ENCODE peak calls at places on chromosome 20, in four cellular contexts. One of them, this sample, is unnamed.
A peak's percentile ranks its signal among the peaks of the same experiment; 100 is the strongest.

GRCh38 chr20:9926007-9926406 is 87.1 kb upstream of the PAK5 start:
- DNase-seq in tibial nerve: no peak
- DNase-seq in effector memory CD4-positive, alpha-beta T cell: no peak
- DNase-seq in PC-9: no peak
- DNase-seq in this sample: no peak

GRCh38 chr20:23497458-23498026 is 6.6 kb downstream of the CST8 start:
- DNase-seq in PC-9: no peak
- DNase-seq in effector memory CD4-positive, alpha-beta T cell: no peak
- DNase-seq in tibial nerve: no peak
- DNase-seq in this sample: no peak

GRCh38 chr20:38680492-38681118 is 43.7 kb upstream of the SLC32A1 start:
- DNase-seq in PC-9: peak; percentile 31
- DNase-seq in tibial nerve: no peak
- DNase-seq in effector memory CD4-positive, alpha-beta T cell: no peak
- DNase-seq in this sample: no peak

GRCh38 chr20:22944062-22944461 is 91.0 kb upstream of the SSTR4 start:
- DNase-seq in tibial nerve: no peak
- DNase-seq in effector memory CD4-positive, alpha-beta T cell: no peak
- DNase-seq in PC-9: no peak
- DNase-seq in this sample: no peak

GRCh38 chr20:37907677-37908397 is 4.9 kb downstream of the VSTM2L start:
- DNase-seq in PC-9: peak; percentile 91
- DNase-seq in effector memory CD4-positive, alpha-beta T cell: no peak
- DNase-seq in tibial nerve: no peak
- DNase-seq in this sample: no peak

GRCh38 chr20:53303361-53303760 is 290.3 kb downstream of the ZNF217 start:
- DNase-seq in tibial nerve: no peak
- DNase-seq in PC-9: no peak
- DNase-seq in effector memory CD4-positive, alpha-beta T cell: no peak
- DNase-seq in this sample: no peak

GRCh38 chr20:35344354-35344837 is 52.2 kb upstream of the FAM83C start:
- DNase-seq in effector memory CD4-positive, alpha-beta T cell: no peak
- DNase-seq in tibial nerve: no peak
- DNase-seq in PC-9: peak; percentile 64
- DNase-seq in this sample: peak; percentile 60

GRCh38 chr20:50642288-50642803 is 49.0 kb downstream of the RIPOR3 start:
- DNase-seq in effector memory CD4-positive, alpha-beta T cell: no peak
- DNase-seq in PC-9: peak; percentile 45
- DNase-seq in tibial nerve: no peak
- DNase-seq in this sample: no peak

GRCh38 chr20:18739785-18740184 is 73.8 kb upstream of the SCP2D1 start:
- DNase-seq in effector memory CD4-positive, alpha-beta T cell: no peak
- DNase-seq in PC-9: no peak
- DNase-seq in tibial nerve: no peak
- DNase-seq in this sample: no peak

GRCh38 chr20:21077809-21078345 is 28.3 kb downstream of the LINC00237 start:
- DNase-seq in tibial nerve: no peak
- DNase-seq in effector memory CD4-positive, alpha-beta T cell: no peak
- DNase-seq in PC-9: no peak
- DNase-seq in this sample: no peak

This sample was measured in pulmonary artery endothelial cell.